ENCODE peak calls at places on chromosomes 12 and 14, in four cellular contexts. G, B, P and N are unnamed samples.
A peak's percentile ranks its signal among the peaks of the same experiment; 100 is the strongest.

GRCh38 chr14:77014004-77014604 is 14.4 kb downstream of the IRF2BPL start:
- DNase-seq in P (no peak), B (no peak), G (no peak), N (no peak)

GRCh38 chr12:80778005-80778541 is 61.4 kb downstream of the MYF5 start:
- DNase-seq in G (peak; percentile 97), B (peak; percentile 59), P (peak; percentile 94), N (peak; percentile 89)

GRCh38 chr12:93707836-93708235 is 30.7 kb downstream of the CRADD start:
- DNase-seq in B (no peak), P (peak; percentile 37), G (no peak), N (no peak)

GRCh38 chr12:54301428-54302045 is 722 bp upstream of the NFE2 start:
- DNase-seq in B (no peak), P (no peak), G (no peak), N (no peak)

GRCh38 chr12:109757671-109758265 is 44.1 kb downstream of the FAM222A start:
- DNase-seq in G (no peak), B (no peak), P (no peak), N (no peak)

GRCh38 chr12:2256915-2257314 is 204.1 kb downstream of the CACNA1C start:
- DNase-seq in B (no peak), P (peak; percentile 50), G (no peak), N (no peak)

GRCh38 chr12:109730306-109731145 is 16.9 kb downstream of the FAM222A start:
- DNase-seq in P (no peak), B (no peak), G (no peak), N (no peak)

GRCh38 chr14:101320386-101320785 is 240.9 kb upstream of the DIO3 start:
- DNase-seq in P (no peak), B (no peak), G (no peak), N (no peak)

GRCh38 chr12:45732936-45733335 is 3.4 kb downstream of the ARID2 start:
- DNase-seq in P (peak; percentile 16), B (no peak), G (no peak), N (no peak)

GRCh38 chr12:52156757-52157565 is 34.9 kb downstream of the KRT80 start:
- DNase-seq in P (peak; percentile 49), B (peak; percentile 78), G (peak; percentile 35), N (peak; percentile 73)

GRCh38 chr12:49233842-49234526 is 30.9 kb upstream of the TUBA1C start:
- DNase-seq in G (peak; percentile 93), P (peak; percentile 59), B (peak; percentile 51), N (no peak)

GRCh38 chr12:70609203-70609602 is 28.0 kb downstream of the PTPRB start:
- DNase-seq in G (no peak), P (no peak), B (no peak), N (no peak)